ENCODE peak calls at places on chromosomes 12 and 14, in six cellular contexts. O is left lung, U is foreskin fibroblast, X is pancreas, B is glutamatergic neuron, J is right atrium auricular region. G is an unnamed sample.
A peak's percentile ranks its signal among the peaks of the same experiment; 100 is the strongest.

GRCh38 chr14:50964683-50965390 is 20.6 kb upstream of the PYGL start:
- DNase-seq in O (peak; percentile 67), U (peak; percentile 91), X (no peak), B (no peak), J (peak; percentile 74), G (peak; percentile 79)

GRCh38 chr14:90398841-90399540 is 2.2 kb downstream of the CALM1 start:
- DNase-seq in O (no peak), U (no peak), X (no peak), B (no peak), J (no peak), G (no peak)

GRCh38 chr14:96178674-96179321 is 25.8 kb upstream of the BDKRB2 start:
- DNase-seq in O (no peak), U (no peak), X (peak; percentile 16), B (no peak), J (no peak), G (no peak)

GRCh38 chr14:98177551-98177950 is 1094.4 kb downstream of the BCL11B start:
- DNase-seq in O (no peak), U (no peak), X (no peak), B (no peak), J (no peak), G (no peak)

GRCh38 chr12:4273651-4274395 is at the start of gene CCND2:
- DNase-seq in O (peak; percentile 95), U (peak; percentile 80), X (peak; percentile 88), B (peak; percentile 85), J (peak; percentile 92), G (no peak)

GRCh38 chr12:80041071-80041470 is 58.3 kb upstream of the OTOGL start:
- DNase-seq in O (no peak), U (no peak), X (no peak), B (no peak), J (no peak), G (no peak)

GRCh38 chr14:32693114-32693513 is 245.6 kb upstream of the NPAS3 start:
- DNase-seq in O (peak; percentile 34), U (peak; percentile 39), X (no peak), B (no peak), J (no peak), G (no peak)

GRCh38 chr12:114673169-114673833 is 10.7 kb downstream of the TBX3 start:
- DNase-seq in O (no peak), U (peak; percentile 85), X (no peak), B (no peak), J (no peak), G (peak; percentile 86)

GRCh38 chr12:12398026-12398859 is 41.4 kb downstream of the BORCS5 start:
- DNase-seq in O (peak; percentile 76), U (peak; percentile 96), X (no peak), B (no peak), J (peak; percentile 84), G (peak; percentile 92)

GRCh38 chr14:63308723-63309317 is 9.9 kb downstream of the GPHB5 start:
- DNase-seq in O (no peak), U (no peak), X (no peak), B (no peak), J (no peak), G (no peak)

GRCh38 chr12:80419660-80420059 is 24.4 kb upstream of the PTPRQ start:
- DNase-seq in O (no peak), U (no peak), X (no peak), B (no peak), J (no peak), G (no peak)

GRCh38 chr12:64582111-64582510 is 28.2 kb upstream of the RASSF3 start:
- DNase-seq in O (no peak), U (no peak), X (no peak), B (no peak), J (no peak), G (no peak)

GRCh38 chr12:69405466-69405865 is 45.9 kb downstream of the YEATS4 start:
- DNase-seq in O (peak; percentile 55), U (peak; percentile 92), X (no peak), B (no peak), J (peak; percentile 82), G (peak; percentile 92)

GRCh38 chr14:22981090-22982012 is 1.0 kb downstream of the AJUBA start:
- DNase-seq in O (no peak), U (no peak), X (peak; percentile 83), B (peak; percentile 34), J (no peak), G (no peak)

GRCh38 chr14:104590240-104590965 is 10.8 kb downstream of the C14orf180 start:
- DNase-seq in O (no peak), U (no peak), X (peak; percentile 49), B (no peak), J (no peak), G (no peak)

GRCh38 chr12:117842630-117843029 is 126.2 kb downstream of the KSR2 start:
- DNase-seq in O (no peak), U (no peak), X (no peak), B (no peak), J (no peak), G (no peak)

GRCh38 chr14:99264691-99265090 is 7.3 kb downstream of the BCL11B start:
- DNase-seq in O (no peak), U (no peak), X (no peak), B (no peak), J (no peak), G (no peak)

DNA sequence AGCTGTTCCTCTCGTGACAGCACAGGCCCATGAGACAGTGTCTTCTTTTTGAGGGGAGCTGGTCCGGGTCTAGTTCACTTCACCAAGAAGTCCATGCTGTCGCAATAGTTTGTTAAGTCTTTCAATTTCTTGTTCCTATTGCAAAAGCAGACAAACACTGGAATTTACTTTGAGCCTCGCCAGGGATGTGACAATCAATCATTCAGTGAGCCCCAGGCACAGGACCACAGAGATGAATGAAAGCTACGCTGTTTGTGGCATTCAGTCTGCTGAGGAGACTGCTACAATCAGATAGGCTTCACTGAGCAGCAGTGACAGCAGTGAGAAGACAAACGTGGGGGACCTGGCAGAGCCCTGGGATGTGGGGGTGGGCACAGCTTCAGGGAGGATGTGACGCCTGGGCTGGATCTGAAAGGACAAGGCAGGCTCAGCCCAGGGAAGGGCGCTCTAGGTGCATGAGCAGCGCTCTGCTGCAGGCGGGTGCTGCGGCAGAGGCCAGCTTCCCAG is 35.5 kb downstream of the TCTN1 start:
- DNase-seq in O (no peak), U (no peak), X (no peak), B (no peak), J (no peak), G (no peak)
- TF ChIP-seq CTCF in O (no peak), U (no peak), X (no peak), B (no peak), J (no peak), G (no peak)

DNA sequence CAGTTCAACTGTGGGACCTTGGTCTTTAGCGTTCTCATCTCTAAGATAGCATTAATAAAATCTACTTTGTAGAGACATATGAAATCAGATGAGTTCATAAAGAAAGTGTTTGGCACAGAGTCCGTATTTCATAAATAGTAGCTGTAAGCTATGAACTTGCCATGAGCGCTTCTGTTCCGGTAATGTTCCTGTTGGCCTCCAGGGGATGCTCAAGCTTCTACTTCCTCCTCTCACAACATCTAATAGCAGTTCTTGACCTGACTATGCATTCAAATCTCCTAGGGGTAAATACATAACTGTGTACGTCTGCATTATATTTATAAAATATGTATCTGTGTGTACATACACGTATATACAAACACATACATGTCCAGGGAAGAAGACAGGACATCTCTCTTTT is 288.2 kb upstream of the TMPO start:
- DNase-seq in O (no peak), U (no peak), X (no peak), B (no peak), J (no peak), G (no peak)
- TF ChIP-seq CTCF in O (peak; percentile 16), U (peak; percentile 50), X (no peak), B (peak; percentile 52), J (no peak), G (peak; percentile 27)

GRCh38 chr14:53927171-53927570 is 29.5 kb downstream of the BMP4 start:
- DNase-seq in O (no peak), U (peak; percentile 75), X (no peak), B (no peak), J (no peak), G (peak; percentile 61)
- TF ChIP-seq CTCF in O (no peak), U (no peak), X (no peak), B (no peak), J (no peak), G (no peak)

DNA sequence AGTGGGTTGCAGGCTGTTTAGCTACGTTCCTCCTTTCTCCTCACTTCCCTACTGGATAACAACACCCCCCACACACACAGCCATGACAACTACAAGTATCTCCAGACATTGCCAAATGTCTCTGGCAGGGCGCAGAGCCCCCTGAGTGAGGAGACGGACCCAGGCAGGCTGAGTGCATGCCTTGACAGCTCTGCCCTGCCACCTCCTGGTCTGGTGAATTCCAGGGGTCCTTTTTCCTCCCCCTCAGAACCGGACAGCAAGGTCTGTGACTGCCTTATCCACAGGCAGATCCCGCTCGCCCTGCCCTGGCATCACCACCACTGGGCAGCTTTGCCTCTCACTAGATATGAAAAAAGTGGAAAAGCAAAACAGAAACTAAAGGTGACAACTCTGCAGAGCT is 276.5 kb downstream of the TMEM132C start:
- DNase-seq in O (no peak), U (no peak), X (no peak), B (no peak), J (no peak), G (no peak)
- TF ChIP-seq CTCF in O (no peak), U (no peak), X (no peak), B (no peak), J (no peak), G (no peak)

GRCh38 chr12:50326636-50327284 is 43.4 kb upstream of the LIMA1 start:
- DNase-seq in O (peak; percentile 49), U (peak; percentile 42), X (no peak), B (no peak), J (no peak), G (peak; percentile 19)
- TF ChIP-seq CTCF in O (no peak), U (no peak), X (no peak), B (no peak), J (no peak), G (no peak)

GRCh38 chr12:52988933-52989332 is 17.3 kb upstream of the EIF4B start:
- DNase-seq in O (no peak), U (no peak), X (no peak), B (no peak), J (no peak), G (no peak)

GRCh38 chr12:52980096-52980694 is 26.1 kb upstream of the EIF4B start:
- DNase-seq in O (no peak), U (no peak), X (no peak), B (no peak), J (no peak), G (no peak)

GRCh38 chr12:52980773-52981423 is 25.4 kb upstream of the EIF4B start:
- DNase-seq in O (peak; percentile 84), U (peak; percentile 75), X (peak; percentile 91), B (peak; percentile 90), J (peak; percentile 94), G (peak; percentile 89)

DNA sequence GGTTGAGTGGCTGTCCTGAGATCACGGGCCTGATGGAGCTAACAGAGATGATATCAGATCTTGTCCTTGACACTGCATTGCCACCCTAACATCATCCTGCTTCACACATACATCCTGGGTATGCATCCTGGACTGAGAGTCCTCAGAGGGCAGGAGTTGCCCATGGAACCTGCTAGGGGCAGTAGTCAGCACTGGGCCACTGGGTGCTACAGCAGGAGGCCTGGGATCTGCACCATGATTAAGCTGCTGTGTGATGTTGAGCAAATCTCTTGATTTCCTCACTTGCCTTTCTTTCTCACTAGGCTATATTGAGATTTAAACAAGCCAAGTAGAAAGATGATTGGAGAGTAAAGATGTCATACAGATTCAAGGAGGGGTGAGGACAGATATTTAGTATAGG is 22.1 kb upstream of the EIF4B start:
- DNase-seq in O (no peak), U (no peak), X (no peak), B (no peak), J (no peak), G (no peak)
- TF ChIP-seq CTCF in O (no peak), U (peak; percentile 7), X (no peak), B (no peak), J (no peak), G (peak; percentile 25)

GRCh38 chr12:52250048-52250990 is 17.3 kb downstream of the KRT7 start:
- DNase-seq in O (no peak), U (no peak), X (peak; percentile 79), B (peak; percentile 75), J (no peak), G (no peak)
- TF ChIP-seq CTCF in O (no peak), U (no peak), X (no peak), B (peak; percentile 44), J (no peak), G (no peak)